ENCODE peak calls at places on chromosome 9, in four cellular contexts. Q is effector memory CD4-positive, alpha-beta T cell; D is mammary epithelial cell; T is psoas muscle. L is an unnamed sample.

GRCh38 chr9:108836319-108836718 is 19.5 kb downstream of the ACTL7B start:
- DNase-seq in Q (no peak), D (no peak), T (no peak), L (no peak)

GRCh38 chr9:81317939-81318338 is 371.4 kb downstream of the TLE1 start:
- DNase-seq in Q (no peak), D (no peak), T (no peak), L (no peak)

GRCh38 chr9:104802110-104802509 is 38.2 kb downstream of the NIPSNAP3B start:
- DNase-seq in Q (no peak), D (no peak), T (no peak), L (no peak)

GRCh38 chr9:24801344-24801743 is 255.6 kb upstream of the IZUMO3 start:
- DNase-seq in Q (no peak), D (peak; percentile 46), T (no peak), L (no peak)

GRCh38 chr9:136385015-136385414 is 11.5 kb upstream of the CARD9 start:
- DNase-seq in Q (peak; percentile 39), D (no peak), T (no peak), L (no peak)

GRCh38 chr9:2234371-2234893 is 219.3 kb downstream of the SMARCA2 start:
- DNase-seq in Q (no peak), D (peak; percentile 60), T (no peak), L (peak; percentile 31)

GRCh38 chr9:88523056-88523455 is 11.9 kb upstream of the NXNL2 start:
- DNase-seq in Q (no peak), D (peak; percentile 49), T (no peak), L (peak; percentile 34)

GRCh38 chr9:74887041-74887980 is at the start of gene TRPM6:
- DNase-seq in Q (no peak), D (peak; percentile 78), T (peak; percentile 84), L (peak; percentile 73)

GRCh38 chr9:87395804-87396458 is 101.7 kb upstream of the DAPK1 start:
- DNase-seq in Q (no peak), D (no peak), T (no peak), L (no peak)

GRCh38 chr9:3972687-3973086 is 327.2 kb downstream of the GLIS3 start:
- DNase-seq in Q (no peak), D (no peak), T (no peak), L (no peak)

GRCh38 chr9:88672874-88673695 is 138.1 kb downstream of the NXNL2 start:
- DNase-seq in Q (no peak), D (no peak), T (no peak), L (no peak)

GRCh38 chr9:106058460-106058859 is 364.1 kb downstream of the TMEM38B start:
- DNase-seq in Q (no peak), D (no peak), T (no peak), L (no peak)

GRCh38 chr9:14343948-14344547 is 30.1 kb upstream of the NFIB start:
- DNase-seq in Q (no peak), D (no peak), T (peak; percentile 42), L (no peak)

GRCh38 chr9:121650220-121651013 is 1.0 kb upstream of the DAB2IP start:
- DNase-seq in Q (no peak), D (no peak), T (peak; percentile 33), L (peak; percentile 78)

GRCh38 chr9:21967707-21968106 is 26.5 kb downstream of the CDKN2A start:
- DNase-seq in Q (no peak), D (no peak), T (no peak), L (no peak)

GRCh38 chr9:73683862-73684591 is 532.4 kb downstream of the ANXA1 start:
- DNase-seq in Q (no peak), D (peak; percentile 88), T (no peak), L (no peak)

GRCh38 chr9:69293186-69293585 is 31.8 kb upstream of the ENTREP1 start:
- DNase-seq in Q (no peak), D (peak; percentile 41), T (no peak), L (no peak)

GRCh38 chr9:128685022-128685332 is 4.0 kb upstream of the SET start:
- DNase-seq in Q (no peak), D (no peak), T (no peak), L (no peak)

GRCh38 chr9:128687453-128687852 is 1.6 kb upstream of the SET start:
- DNase-seq in Q (no peak), D (no peak), T (no peak), L (no peak)

GRCh38 chr9:128684065-128684324 is 5.0 kb upstream of the SET start:
- DNase-seq in Q (no peak), D (no peak), T (no peak), L (no peak)

GRCh38 chr9:128684325-128685021 is 4.5 kb upstream of the SET start:
- DNase-seq in Q (peak; percentile 55), D (peak; percentile 94), T (peak; percentile 47), L (peak; percentile 74)

DNA sequence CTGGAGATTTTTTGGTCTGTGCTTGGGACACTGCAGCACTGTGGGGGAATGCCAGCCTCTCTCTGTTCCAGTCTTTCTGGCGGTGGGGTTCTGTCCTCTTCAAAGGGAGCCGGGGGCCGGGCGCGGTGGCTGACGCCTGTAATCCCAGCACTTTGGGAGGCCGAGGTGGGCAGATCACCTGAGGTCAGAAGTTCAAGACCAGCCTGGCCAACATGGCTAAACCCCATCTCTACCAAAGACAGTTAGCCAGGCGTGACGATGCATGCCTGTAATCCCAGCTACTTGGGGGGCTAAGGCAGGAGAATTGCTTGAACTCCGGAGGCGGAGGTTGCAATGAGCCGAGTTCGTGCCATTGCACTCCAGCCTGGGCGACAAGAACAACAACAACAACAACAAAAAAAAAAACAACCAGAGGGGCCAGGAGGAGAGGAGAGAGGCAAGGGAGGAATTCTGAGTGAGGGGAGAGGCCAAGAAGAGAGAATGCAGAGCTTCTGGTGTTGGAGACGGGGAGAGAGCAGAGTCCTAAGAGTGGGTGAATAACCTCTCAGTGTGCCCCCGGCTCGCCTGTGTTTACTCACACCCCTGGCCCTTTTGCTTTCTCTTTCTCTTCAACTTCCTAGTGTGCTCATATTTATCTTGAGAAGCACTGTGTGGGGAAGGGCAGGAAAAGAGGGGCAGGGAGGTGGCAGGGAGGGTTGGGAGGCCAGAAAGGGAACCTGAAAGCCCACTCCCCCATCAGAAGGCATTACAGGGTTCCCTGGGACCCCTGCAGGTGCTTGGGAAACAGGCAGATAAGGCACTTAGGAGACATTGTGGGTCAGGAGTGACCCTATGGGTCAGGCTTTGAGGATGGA is 3.2 kb upstream of the SET start:
- DNase-seq in Q (no peak), D (no peak), T (no peak), L (no peak)
- H3K4me3 ChIP-seq in Q (peak overlapping the region; percentile 36), D (peak overlapping the region; percentile 80), T (no peak overlapping the region), L (no peak overlapping the region)

GRCh38 chr9:124260769-124261603 is 3.2 kb downstream of the NEK6 start:
- DNase-seq in Q (no peak), D (peak; percentile 54), T (no peak), L (no peak)

GRCh38 chr9:124263800-124264426 is 6.2 kb downstream of the NEK6 start:
- DNase-seq in Q (no peak), D (no peak), T (no peak), L (no peak)

GRCh38 chr9:124263158-124263557 is 5.4 kb downstream of the NEK6 start:
- DNase-seq in Q (no peak), D (no peak), T (no peak), L (no peak)

GRCh38 chr9:124261787-124262595 is 4.2 kb downstream of the NEK6 start:
- DNase-seq in Q (no peak), D (no peak), T (no peak), L (no peak)

DNA sequence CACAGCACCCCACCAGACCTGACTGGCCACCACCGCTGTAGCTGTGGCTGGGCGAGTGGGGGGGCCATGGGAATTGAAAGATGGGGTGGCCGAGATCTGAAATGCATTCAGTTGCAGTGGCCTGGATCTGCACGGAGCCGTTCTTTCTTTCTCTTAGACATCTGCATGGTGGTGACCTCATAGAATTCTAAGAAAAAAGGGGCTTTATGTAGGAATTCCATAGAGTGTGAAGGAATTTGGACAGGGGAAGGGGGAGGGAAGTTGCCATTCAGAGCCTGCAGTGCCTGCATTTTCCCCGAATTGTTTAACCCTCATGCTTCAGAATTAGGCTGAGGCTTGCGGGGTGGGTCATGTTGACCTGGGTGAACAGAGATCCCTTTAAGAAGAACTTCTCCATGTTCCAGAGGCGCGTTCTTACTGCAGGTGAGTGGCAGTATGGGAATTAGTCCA is 4.9 kb downstream of the NEK6 start:
- DNase-seq in Q (no peak), D (no peak), T (no peak), L (no peak)
- H3K4me3 ChIP-seq in Q (no peak overlapping the region), D (no peak overlapping the region), T (no peak overlapping the region), L (no peak overlapping the region)

GRCh38 chr9:34612788-34613390 is 992 bp upstream of the RPP25L start:
- DNase-seq in Q (peak; percentile 40), D (peak; percentile 88), T (peak; percentile 75), L (peak; percentile 79)
- H3K4me3 ChIP-seq in Q (peak overlapping the region; percentile 83), D (peak overlapping the region; percentile 82), T (peak overlapping the region; percentile 73), L (peak overlapping the region; percentile 63)

GRCh38 chr9:95516736-95517558 is at the start of gene PTCH1:
- DNase-seq in Q (no peak), D (peak; percentile 46), T (peak; percentile 46), L (peak; percentile 50)

GRCh38 chr9:95516221-95516735 is 493 bp downstream of the PTCH1 start:
- DNase-seq in Q (no peak), D (no peak), T (peak; percentile 31), L (no peak)

GRCh38 chr9:95513722-95514121 is 3.0 kb downstream of the PTCH1 start:
- DNase-seq in Q (no peak), D (no peak), T (no peak), L (no peak)

GRCh38 chr9:95514402-95514801 is 2.4 kb downstream of the PTCH1 start:
- DNase-seq in Q (no peak), D (no peak), T (no peak), L (no peak)

GRCh38 chr9:95515272-95516113 is 1.3 kb downstream of the PTCH1 start:
- DNase-seq in Q (no peak), D (no peak), T (no peak), L (no peak)
- H3K4me3 ChIP-seq in Q (peak overlapping the region; percentile 56), D (peak overlapping the region; percentile 61), T (peak overlapping the region; percentile 67), L (peak overlapping the region; percentile 44)